ENCODE peak calls at places on chromosomes 6 and 20, in seven cellular contexts. Q is adipocyte; L is CD4-positive, alpha-beta memory T cell; G is uterus; T is tibial nerve; O is mesendoderm; U is AG10803. C is an unnamed sample.

GRCh38 chr6:106223300-106223930 is 102.1 kb downstream of the ATG5 start:
- DNase-seq in O (peak; percentile 68), G (peak; percentile 74), L (peak; percentile 79), Q (peak; percentile 92), U (peak; percentile 82), T (no peak), C (peak; percentile 70)

GRCh38 chr6:83914953-83915352 is 55.5 kb downstream of the CYB5R4 start:
- DNase-seq in U (no peak), O (no peak), Q (no peak), T (no peak), G (no peak), L (no peak), C (no peak)

GRCh38 chr20:19094959-19095541 is 117.4 kb upstream of the SLC24A3 start:
- DNase-seq in L (no peak), G (no peak), T (no peak), U (no peak), O (no peak), Q (no peak), C (no peak)

GRCh38 chr6:63319911-63320310 is at the start of gene LGSN:
- DNase-seq in G (no peak), L (no peak), Q (no peak), O (peak; percentile 19), U (no peak), T (no peak), C (no peak)

GRCh38 chr6:35043381-35043780 is 97.8 kb downstream of the TCP11 start:
- DNase-seq in T (no peak), G (no peak), O (no peak), Q (no peak), U (no peak), L (no peak), C (no peak)

GRCh38 chr6:74964871-74965441 is 240.9 kb downstream of the COL12A1 start:
- DNase-seq in T (no peak), L (no peak), G (no peak), O (peak; percentile 40), U (no peak), Q (no peak), C (no peak)

GRCh38 chr6:125749112-125749863 is at the start of gene HEY2:
- DNase-seq in U (peak; percentile 83), L (peak; percentile 69), Q (peak; percentile 95), O (peak; percentile 95), T (peak; percentile 86), G (peak; percentile 88), C (peak; percentile 94)

GRCh38 chr6:12749531-12750379 is 33.2 kb downstream of the PHACTR1 start:
- DNase-seq in O (peak; percentile 75), L (no peak), G (no peak), Q (no peak), U (peak; percentile 23), T (no peak), C (no peak)

GRCh38 chr20:20083796-20084195 is 31.5 kb downstream of the CFAP61 start:
- DNase-seq in T (no peak), G (no peak), L (no peak), O (peak; percentile 54), U (peak; percentile 20), Q (peak; percentile 67), C (no peak)

GRCh38 chr6:149334201-149334600 is 16.7 kb downstream of the TAB2 start:
- DNase-seq in Q (peak; percentile 42), O (no peak), L (no peak), G (no peak), U (peak; percentile 62), T (no peak), C (no peak)

GRCh38 chr20:44586986-44587980 is 4.9 kb downstream of the PKIG start:
- DNase-seq in Q (no peak), U (no peak), L (no peak), G (no peak), T (no peak), O (no peak), C (no peak)

GRCh38 chr6:28695671-28696537 is 170.2 kb downstream of the GPX5 start:
- DNase-seq in T (no peak), U (peak; percentile 45), G (no peak), O (no peak), L (no peak), Q (peak; percentile 29), C (no peak)

GRCh38 chr6:38346291-38347079 is 293.2 kb downstream of the BTBD9 start:
- DNase-seq in T (no peak), L (no peak), U (peak; percentile 95), Q (peak; percentile 81), O (peak; percentile 86), G (no peak), C (no peak)
- H3K4me3 ChIP-seq in T (no peak overlapping the region), L (no peak overlapping the region), U (no peak overlapping the region), Q (no peak overlapping the region), O (no peak overlapping the region), G (no peak overlapping the region), C (no peak overlapping the region)

DNA sequence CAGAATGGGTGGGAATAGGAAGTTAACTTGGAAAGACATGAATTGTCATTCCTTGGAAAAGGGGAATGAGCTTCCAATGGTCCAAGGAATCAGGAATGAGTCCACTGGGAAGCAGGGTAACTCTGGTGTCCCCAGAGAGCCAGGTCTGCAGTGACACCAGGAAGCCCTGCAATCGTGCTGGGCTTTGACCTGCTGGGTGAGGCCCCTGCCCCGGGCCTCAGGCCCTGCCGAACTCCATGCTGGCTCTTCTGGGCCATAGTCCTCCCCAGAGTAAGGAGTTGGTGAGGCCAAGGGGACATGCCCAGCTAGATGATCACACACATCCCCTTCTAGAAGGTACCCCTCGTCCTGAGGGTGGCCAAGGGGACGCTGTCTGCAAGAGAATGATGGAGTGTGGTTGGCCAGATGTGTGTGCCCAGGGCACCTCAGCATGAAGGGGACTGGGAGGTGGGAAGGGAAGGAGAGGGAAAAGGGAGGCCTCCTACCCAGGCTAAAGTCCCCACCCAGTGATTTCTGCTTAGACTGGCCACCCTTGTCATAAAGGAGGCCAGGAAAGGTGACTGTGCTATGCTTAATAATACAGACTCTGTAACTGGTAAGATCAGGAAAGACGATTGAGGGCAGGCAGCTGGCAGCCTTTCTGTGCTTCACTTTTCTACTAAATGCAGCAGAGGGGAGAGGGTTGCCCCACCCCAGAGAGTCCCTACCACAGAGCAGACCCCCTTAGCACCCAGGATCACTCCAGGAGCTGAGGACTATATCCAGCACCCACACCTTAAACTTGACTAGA is 119.3 kb downstream of the SNX5 start:
- DNase-seq in T (no peak), L (no peak), U (no peak), Q (no peak), O (no peak), G (no peak), C (no peak)
- H3K4me3 ChIP-seq in T (no peak overlapping the region), L (no peak overlapping the region), U (no peak overlapping the region), Q (peak overlapping the region; percentile 10), O (no peak overlapping the region), G (no peak overlapping the region), C (no peak overlapping the region)

DNA sequence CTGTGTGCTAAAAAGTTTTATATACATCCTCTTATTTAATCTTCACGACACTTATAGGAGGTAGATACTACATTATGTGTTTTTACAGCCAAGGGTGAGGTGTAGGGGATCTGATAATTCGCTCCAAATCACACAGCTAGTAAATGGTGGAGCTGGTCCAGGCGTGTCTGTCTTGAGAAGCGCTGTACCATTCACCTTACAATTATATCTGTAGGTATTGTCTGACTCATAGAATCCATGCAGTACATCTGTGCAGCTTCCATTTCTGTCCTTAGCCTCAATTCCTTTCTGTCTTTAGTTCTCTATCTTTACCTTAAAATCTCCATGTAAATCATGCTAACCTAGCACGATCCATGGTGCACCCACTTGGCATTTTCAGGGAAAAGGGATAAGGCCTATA is 120.7 kb downstream of the CARMIL1 start:
- DNase-seq in O (no peak), T (no peak), L (no peak), Q (no peak), G (no peak), U (no peak), C (no peak)
- H3K4me3 ChIP-seq in O (no peak overlapping the region), T (no peak overlapping the region), L (no peak overlapping the region), Q (no peak overlapping the region), G (no peak overlapping the region), U (no peak overlapping the region), C (no peak overlapping the region)

GRCh38 chr20:62141043-62141396 is 2.2 kb downstream of the PSMA7 start:
- DNase-seq in O (no peak), U (no peak), L (no peak), Q (no peak), T (no peak), G (no peak), C (no peak)
- H3K4me3 ChIP-seq in O (no peak overlapping the region), U (peak overlapping the region; percentile 65), L (peak overlapping the region; percentile 4), Q (peak overlapping the region; percentile 94), T (no peak overlapping the region), G (no peak overlapping the region), C (peak overlapping the region; percentile 96)

GRCh38 chr6:32087574-32088486 is 21.3 kb downstream of the TNXB start:
- DNase-seq in T (peak; percentile 81), O (peak; percentile 95), G (peak; percentile 95), U (peak; percentile 27), L (peak; percentile 64), Q (peak; percentile 75), C (peak; percentile 87)
- H3K4me3 ChIP-seq in T (peak overlapping the region; percentile 16), O (no peak overlapping the region), G (peak overlapping the region; percentile 9), U (no peak overlapping the region), L (no peak overlapping the region), Q (no peak overlapping the region), C (peak overlapping the region; percentile 27)

GRCh38 chr6:16716450-16716858 is 44.8 kb downstream of the ATXN1 start:
- DNase-seq in O (no peak), G (no peak), T (no peak), Q (no peak), L (no peak), U (no peak), C (no peak)

GRCh38 chr6:16712250-16712930 is 48.9 kb downstream of the ATXN1 start:
- DNase-seq in U (no peak), O (no peak), Q (peak; percentile 59), T (no peak), L (peak; percentile 66), G (no peak), C (no peak)

GRCh38 chr6:16713597-16713996 is 47.7 kb downstream of the ATXN1 start:
- DNase-seq in L (no peak), U (no peak), T (no peak), Q (no peak), G (no peak), O (no peak), C (no peak)

GRCh38 chr6:16711551-16712249 is 49.6 kb downstream of the ATXN1 start:
- DNase-seq in O (no peak), L (peak; percentile 83), U (no peak), Q (peak; percentile 43), G (no peak), T (no peak), C (no peak)

DNA sequence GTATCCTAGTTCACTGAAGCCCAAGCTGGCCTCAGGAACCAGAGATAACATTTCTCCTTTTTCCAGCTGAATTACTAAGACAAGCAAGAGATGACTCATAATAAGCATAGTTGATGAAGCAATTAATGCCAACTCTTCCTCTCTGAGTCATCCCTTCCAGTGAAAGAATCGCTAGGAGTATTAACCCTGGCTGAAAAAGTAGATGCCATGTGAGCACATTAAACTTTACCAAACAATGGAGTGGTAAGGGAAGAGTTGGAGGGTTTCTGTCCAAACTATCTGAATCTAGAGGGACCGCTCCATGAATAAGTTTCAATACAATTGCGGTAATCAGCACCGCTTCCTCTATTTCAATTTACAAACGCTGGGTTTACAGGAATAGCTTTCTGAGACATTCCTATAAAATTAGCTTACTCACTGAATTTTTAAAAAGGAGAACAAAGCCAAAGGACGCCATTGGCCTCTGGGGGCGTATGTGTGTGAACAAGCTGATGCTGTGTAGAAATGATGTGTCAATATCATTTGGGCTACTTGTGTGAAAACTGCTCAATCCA is 48.3 kb downstream of the ATXN1 start:
- DNase-seq in G (peak; percentile 56), Q (peak; percentile 94), O (peak; percentile 51), U (peak; percentile 93), T (no peak), L (peak; percentile 62), C (no peak)
- H3K4me3 ChIP-seq in G (peak overlapping the region; percentile 9), Q (peak overlapping the region; percentile 74), O (no peak overlapping the region), U (peak overlapping the region; percentile 18), T (peak overlapping the region; percentile 7), L (peak overlapping the region; percentile 33), C (peak overlapping the region; percentile 15)

GRCh38 chr6:3337521-3338350 is 79.0 kb downstream of the PSMG4 start:
- DNase-seq in L (no peak), G (no peak), Q (peak; percentile 13), U (no peak), O (peak; percentile 86), T (no peak), C (no peak)
- H3K4me3 ChIP-seq in L (no peak overlapping the region), G (no peak overlapping the region), Q (no peak overlapping the region), U (no peak overlapping the region), O (no peak overlapping the region), T (no peak overlapping the region), C (no peak overlapping the region)